ENCODE peak calls at places on chromosomes 12 and 14, in four cellular contexts. T is HepG2, N is H1, Y is K562. L is an unnamed sample.

GRCh38 chr12:18296201-18296908 is 35.0 kb downstream of the PIK3C2G start:
- DNase-seq in Y (no peak), T (no peak), N (no peak), L (no peak)

GRCh38 chr12:67048371-67048770 is 220.8 kb upstream of the CAND1 start:
- DNase-seq in T (no peak), N (no peak), Y (no peak), L (no peak)

GRCh38 chr12:66829660-66830325 is 150.9 kb upstream of the GRIP1 start:
- DNase-seq in Y (no peak), N (no peak), T (no peak), L (no peak)

GRCh38 chr12:105418232-105418631 is 87.7 kb downstream of the C12orf75 start:
- DNase-seq in N (no peak), T (no peak), Y (no peak), L (peak; percentile 79)

GRCh38 chr14:94548999-94549985 is 11.9 kb upstream of the SERPINA4 start:
- DNase-seq in Y (peak; percentile 41), T (peak; percentile 56), N (peak; percentile 98), L (peak; percentile 62)

GRCh38 chr12:79624378-79624777 is 66.4 kb downstream of the PAWR start:
- DNase-seq in T (no peak), Y (no peak), N (no peak), L (no peak)

GRCh38 chr12:12172106-12172511 is 94.7 kb downstream of the LRP6 start:
- DNase-seq in T (no peak), Y (no peak), N (no peak), L (no peak)

GRCh38 chr12:55724226-55724939 is 4.2 kb downstream of the RDH5 start:
- DNase-seq in T (peak; percentile 60), N (peak; percentile 76), Y (peak; percentile 80), L (peak; percentile 70)

GRCh38 chr12:64104376-64104775 is 117.7 kb downstream of the KICS2 start:
- DNase-seq in N (no peak), Y (no peak), T (no peak), L (no peak)

GRCh38 chr14:75003250-75004027 is 718 bp downstream of the EIF2B2 start:
- DNase-seq in Y (peak; percentile 9), T (no peak), N (no peak), L (no peak)

GRCh38 chr12:54415223-54415929 is 3.7 kb downstream of the ITGA5 start:
- DNase-seq in Y (no peak), N (no peak), T (no peak), L (no peak)

GRCh38 chr12:93592641-93593396 is 20.3 kb downstream of the SOCS2 start:
- DNase-seq in Y (peak; percentile 48), N (no peak), T (no peak), L (no peak)

GRCh38 chr12:95258146-95258545 is 40.5 kb downstream of the VEZT start:
- DNase-seq in Y (no peak), T (no peak), N (no peak), L (no peak)

GRCh38 chr12:48109424-48109823 is 3.5 kb upstream of the SENP1 start:
- DNase-seq in T (no peak), Y (no peak), N (no peak), L (no peak)

GRCh38 chr12:82862069-82862841 is 175.5 kb downstream of the TMTC2 start:
- DNase-seq in N (no peak), Y (no peak), T (no peak), L (no peak)

GRCh38 chr14:94542111-94542810 is 19.0 kb upstream of the SERPINA4 start:
- DNase-seq in N (no peak), T (peak; percentile 80), Y (no peak), L (no peak)

GRCh38 chr12:15356831-15357456 is 34.6 kb downstream of the PTPRO start:
- DNase-seq in Y (no peak), T (no peak), N (no peak), L (no peak)

GRCh38 chr12:79151956-79152355 is 287.4 kb downstream of the SYT1 start:
- DNase-seq in N (no peak), T (no peak), Y (no peak), L (no peak)

GRCh38 chr12:117330441-117331113 is 30.8 kb downstream of the NOS1 start:
- DNase-seq in N (no peak), T (no peak), Y (no peak), L (no peak)

GRCh38 chr12:65665817-65666216 is 158.5 kb upstream of the HMGA2 start:
- DNase-seq in T (no peak), Y (no peak), N (no peak), L (no peak)

GRCh38 chr12:34394211-34395055 is 372.1 kb downstream of the ALG10 start:
- DNase-seq in N (peak; percentile 0), Y (no peak), T (no peak), L (no peak)

GRCh38 chr14:34593740-34594375 is 36.1 kb downstream of the SNX6 start:
- DNase-seq in T (no peak), N (no peak), Y (no peak), L (no peak)

GRCh38 chr12:48105321-48105866 is 485 bp downstream of the SENP1 start:
- DNase-seq in Y (no peak), N (no peak), T (no peak), L (peak; percentile 23)

GRCh38 chr14:21106191-21106505 is 5.3 kb downstream of the TMEM253 start:
- DNase-seq in T (no peak), Y (peak; percentile 19), N (no peak), L (peak; percentile 41)

GRCh38 chr14:70100071-70100470 is 88.7 kb downstream of the SLC8A3 start:
- DNase-seq in T (no peak), N (no peak), Y (no peak), L (no peak)

GRCh38 chr14:96104469-96105057 is 65.4 kb downstream of the C14orf132 start:
- DNase-seq in Y (no peak), T (peak; percentile 24), N (no peak), L (peak; percentile 95)

GRCh38 chr14:100738269-100738691 is 11.6 kb downstream of the DLK1 start:
- DNase-seq in Y (no peak), T (no peak), N (no peak), L (no peak)

GRCh38 chr14:59283380-59283779 is 94.9 kb downstream of the DAAM1 start:
- DNase-seq in Y (no peak), T (peak; percentile 81), N (no peak), L (no peak)

GRCh38 chr12:123532808-123533649 is 490 bp downstream of the RILPL1 start:
- DNase-seq in T (peak; percentile 27), N (peak; percentile 77), Y (peak; percentile 54), L (peak; percentile 67)

GRCh38 chr12:8157484-8158198 is 826 bp downstream of the ZNF705A start:
- DNase-seq in Y (no peak), T (no peak), N (no peak), L (no peak)

GRCh38 chr12:68806488-68807237 is 1.3 kb upstream of the MDM2 start:
- DNase-seq in Y (no peak), N (no peak), T (no peak), L (no peak)

GRCh38 chr14:66281036-66281776 is 205.0 kb upstream of the CCDC196 start:
- DNase-seq in Y (no peak), T (no peak), N (no peak), L (no peak)

GRCh38 chr14:89416002-89416995 is 734 bp downstream of the FOXN3 start:
- DNase-seq in T (peak; percentile 96), N (peak; percentile 100), Y (peak; percentile 92), L (peak; percentile 98)
- TF ChIP-seq EP300 in T (peak; percentile 21), N (no peak), Y (no peak), L (no peak)

DNA sequence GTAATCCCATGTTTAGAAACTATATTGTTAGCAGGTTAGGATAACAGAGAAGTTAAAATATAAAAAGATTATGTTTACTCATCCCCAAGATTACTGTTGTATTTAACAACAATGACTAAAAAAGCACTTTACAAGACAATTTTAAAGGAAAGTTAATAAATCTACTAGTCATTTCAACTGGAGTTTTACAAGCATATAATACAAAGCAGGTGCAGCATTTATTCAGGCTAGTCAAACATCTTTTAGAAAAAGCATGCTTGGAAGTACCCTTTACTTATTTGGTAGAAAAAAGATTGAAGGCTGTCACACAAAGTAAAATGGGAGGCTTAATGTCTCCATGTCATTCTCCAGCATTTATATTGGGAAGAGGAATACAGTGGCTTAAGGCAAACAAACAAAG is 80.6 kb downstream of the HEATR5A start:
- DNase-seq in Y (no peak), N (no peak), T (no peak), L (no peak)
- TF ChIP-seq RNF2 in Y (no peak), N (no peak), T (no peak), L (no peak)

DNA sequence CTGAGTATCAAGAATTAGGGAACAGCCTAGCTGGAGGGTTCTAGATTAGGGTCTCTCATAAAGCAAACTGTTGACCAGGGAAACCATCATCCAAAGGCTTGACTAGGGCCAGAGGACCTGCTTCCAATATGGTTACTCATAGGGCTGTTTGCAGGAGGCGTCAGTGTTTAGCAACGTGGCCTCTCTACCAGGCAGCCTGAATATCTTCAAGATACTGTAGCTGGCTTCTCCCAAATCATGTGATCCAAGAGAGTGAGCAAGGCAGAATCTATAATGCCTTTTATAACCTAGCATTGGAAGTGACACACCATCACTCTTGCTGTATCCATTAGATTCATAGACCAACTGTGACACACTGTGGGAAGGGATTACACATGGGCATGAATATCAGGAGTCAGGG is 17.3 kb downstream of the TPH2 start:
- DNase-seq in Y (no peak), T (no peak), N (no peak), L (no peak)
- TF ChIP-seq JUN in Y (no peak), T (no peak), N (no peak), L (no peak)

GRCh38 chr12:108691154-108691994 is 39.9 kb downstream of the CORO1C start:
- DNase-seq in Y (peak; percentile 98), T (peak; percentile 96), N (peak; percentile 76), L (peak; percentile 93)
- TF ChIP-seq EP300 in Y (peak; percentile 96), T (peak; percentile 51), N (no peak), L (peak; percentile 40)

L was measured in A549.